ENCODE peak calls at places on chromosomes 7 and 10, in seven cellular contexts. One of them, this sample, is unnamed.

GRCh38 chr7:15801041-15801440 is 114.6 kb upstream of the MEOX2 start:
- DNase-seq in aorta: no peak
- DNase-seq in neural progenitor cell: no peak
- DNase-seq in adipocyte: no peak
- DNase-seq in small intestine: no peak
- DNase-seq in IMR-90: no peak
- DNase-seq in transverse colon: no peak
- DNase-seq in this sample: no peak

GRCh38 chr7:139782932-139783331 is 5.1 kb upstream of the HIPK2 start:
- DNase-seq in aorta: no peak
- DNase-seq in neural progenitor cell: peak; percentile 28
- DNase-seq in adipocyte: no peak
- DNase-seq in small intestine: no peak
- DNase-seq in IMR-90: no peak
- DNase-seq in transverse colon: no peak
- DNase-seq in this sample: no peak

GRCh38 chr7:106372595-106373318 is 88.0 kb upstream of the NAMPT start:
- DNase-seq in aorta: no peak
- DNase-seq in neural progenitor cell: no peak
- DNase-seq in adipocyte: no peak
- DNase-seq in small intestine: no peak
- DNase-seq in IMR-90: peak; percentile 49
- DNase-seq in transverse colon: no peak
- DNase-seq in this sample: no peak

GRCh38 chr10:24463683-24464426 is 254.9 kb downstream of the KIAA1217 start:
- DNase-seq in aorta: no peak
- DNase-seq in neural progenitor cell: no peak
- DNase-seq in adipocyte: peak; percentile 53
- DNase-seq in small intestine: peak; percentile 90
- DNase-seq in IMR-90: peak; percentile 98
- DNase-seq in transverse colon: peak; percentile 48
- DNase-seq in this sample: no peak

GRCh38 chr7:20402297-20403230 is 71.9 kb downstream of the ITGB8 start:
- DNase-seq in aorta: no peak
- DNase-seq in neural progenitor cell: no peak
- DNase-seq in adipocyte: peak; percentile 62
- DNase-seq in small intestine: no peak
- DNase-seq in IMR-90: peak; percentile 5
- DNase-seq in transverse colon: no peak
- DNase-seq in this sample: no peak

GRCh38 chr7:149569025-149569725 is 71.6 kb upstream of the ZNF746 start:
- DNase-seq in aorta: no peak
- DNase-seq in neural progenitor cell: peak; percentile 86
- DNase-seq in adipocyte: no peak
- DNase-seq in small intestine: no peak
- DNase-seq in IMR-90: peak; percentile 26
- DNase-seq in transverse colon: no peak
- DNase-seq in this sample: no peak

GRCh38 chr7:98209166-98209920 is 1.9 kb upstream of the BHLHA15 start:
- DNase-seq in aorta: peak; percentile 71
- DNase-seq in neural progenitor cell: no peak
- DNase-seq in adipocyte: no peak
- DNase-seq in small intestine: no peak
- DNase-seq in IMR-90: no peak
- DNase-seq in transverse colon: peak; percentile 3
- DNase-seq in this sample: no peak

GRCh38 chr10:27783660-27784059 is 38.0 kb upstream of the MKX start:
- DNase-seq in aorta: no peak
- DNase-seq in neural progenitor cell: peak; percentile 69
- DNase-seq in adipocyte: peak; percentile 16
- DNase-seq in small intestine: no peak
- DNase-seq in IMR-90: peak; percentile 62
- DNase-seq in transverse colon: no peak
- DNase-seq in this sample: peak; percentile 42

GRCh38 chr7:112880786-112881418 is 90.7 kb upstream of the TMEM168 start:
- DNase-seq in aorta: no peak
- DNase-seq in neural progenitor cell: no peak
- DNase-seq in adipocyte: no peak
- DNase-seq in small intestine: no peak
- DNase-seq in IMR-90: no peak
- DNase-seq in transverse colon: no peak
- DNase-seq in this sample: no peak

GRCh38 chr7:24406818-24407226 is 122.8 kb downstream of the NPY start:
- DNase-seq in aorta: no peak
- DNase-seq in neural progenitor cell: peak; percentile 51
- DNase-seq in adipocyte: no peak
- DNase-seq in small intestine: no peak
- DNase-seq in IMR-90: no peak
- DNase-seq in transverse colon: no peak
- DNase-seq in this sample: no peak

GRCh38 chr10:107727762-107728317 is 563.3 kb upstream of the SORCS1 start:
- DNase-seq in aorta: no peak
- DNase-seq in neural progenitor cell: no peak
- DNase-seq in adipocyte: peak; percentile 13
- DNase-seq in small intestine: peak; percentile 40
- DNase-seq in IMR-90: peak; percentile 28
- DNase-seq in transverse colon: no peak
- DNase-seq in this sample: no peak

GRCh38 chr10:8047452-8048280 is 6.8 kb upstream of the GATA3 start:
- DNase-seq in aorta: peak; percentile 32
- DNase-seq in neural progenitor cell: peak; percentile 81
- DNase-seq in adipocyte: no peak
- DNase-seq in small intestine: no peak
- DNase-seq in IMR-90: no peak
- DNase-seq in transverse colon: no peak
- DNase-seq in this sample: no peak

GRCh38 chr10:123141791-123142700 is 5.9 kb upstream of the HMX2 start:
- DNase-seq in aorta: peak; percentile 75
- DNase-seq in neural progenitor cell: peak; percentile 37
- DNase-seq in adipocyte: no peak
- DNase-seq in small intestine: no peak
- DNase-seq in IMR-90: no peak
- DNase-seq in transverse colon: no peak
- DNase-seq in this sample: no peak

GRCh38 chr10:85157206-85157605 is 828.8 kb downstream of the CCSER2 start:
- DNase-seq in aorta: no peak
- DNase-seq in neural progenitor cell: no peak
- DNase-seq in adipocyte: no peak
- DNase-seq in small intestine: no peak
- DNase-seq in IMR-90: no peak
- DNase-seq in transverse colon: no peak
- DNase-seq in this sample: no peak

GRCh38 chr10:64376169-64376568 is 855.0 kb downstream of the REEP3 start:
- DNase-seq in aorta: no peak
- DNase-seq in neural progenitor cell: peak; percentile 26
- DNase-seq in adipocyte: no peak
- DNase-seq in small intestine: peak; percentile 24
- DNase-seq in IMR-90: no peak
- DNase-seq in transverse colon: no peak
- DNase-seq in this sample: no peak

GRCh38 chr7:111650456-111650999 is 88.2 kb upstream of the IMMP2L start:
- DNase-seq in aorta: no peak
- DNase-seq in neural progenitor cell: no peak
- DNase-seq in adipocyte: peak; percentile 85
- DNase-seq in small intestine: no peak
- DNase-seq in IMR-90: peak; percentile 17
- DNase-seq in transverse colon: no peak
- DNase-seq in this sample: no peak

GRCh38 chr7:110522751-110523200 is 568.2 kb upstream of the LRRN3 start:
- DNase-seq in aorta: no peak
- DNase-seq in neural progenitor cell: no peak
- DNase-seq in adipocyte: no peak
- DNase-seq in small intestine: peak; percentile 51
- DNase-seq in IMR-90: no peak
- DNase-seq in transverse colon: no peak
- DNase-seq in this sample: no peak

GRCh38 chr7:90209776-90210175 is 1.8 kb upstream of the STEAP2 start:
- DNase-seq in aorta: no peak
- DNase-seq in neural progenitor cell: no peak
- DNase-seq in adipocyte: peak; percentile 64
- DNase-seq in small intestine: no peak
- DNase-seq in IMR-90: peak; percentile 11
- DNase-seq in transverse colon: no peak
- DNase-seq in this sample: no peak

GRCh38 chr7:84714765-84715164 is 472.1 kb downstream of the SEMA3D start:
- DNase-seq in aorta: no peak
- DNase-seq in neural progenitor cell: peak; percentile 8
- DNase-seq in adipocyte: no peak
- DNase-seq in small intestine: no peak
- DNase-seq in IMR-90: no peak
- DNase-seq in transverse colon: no peak
- DNase-seq in this sample: no peak

GRCh38 chr10:104028146-104028545 is 57.5 kb downstream of the COL17A1 start:
- DNase-seq in aorta: no peak
- DNase-seq in neural progenitor cell: peak; percentile 61
- DNase-seq in adipocyte: peak; percentile 24
- DNase-seq in small intestine: peak; percentile 19
- DNase-seq in IMR-90: peak; percentile 23
- DNase-seq in transverse colon: no peak
- DNase-seq in this sample: no peak

GRCh38 chr7:90211391-90212148 is at the start of gene STEAP2:
- DNase-seq in aorta: peak; percentile 97
- DNase-seq in neural progenitor cell: peak; percentile 93
- DNase-seq in adipocyte: peak; percentile 98
- DNase-seq in small intestine: peak; percentile 90
- DNase-seq in IMR-90: peak; percentile 85
- DNase-seq in transverse colon: peak; percentile 89
- DNase-seq in this sample: peak; percentile 8

GRCh38 chr10:114313866-114314265 is 74.8 kb downstream of the VWA2 start:
- DNase-seq in aorta: peak; percentile 71
- DNase-seq in neural progenitor cell: no peak
- DNase-seq in adipocyte: no peak
- DNase-seq in small intestine: no peak
- DNase-seq in IMR-90: no peak
- DNase-seq in transverse colon: no peak
- DNase-seq in this sample: no peak

GRCh38 chr7:149459540-149460433 is 1.1 kb downstream of the ZNF777 start:
- DNase-seq in aorta: no peak
- DNase-seq in neural progenitor cell: no peak
- DNase-seq in adipocyte: peak; percentile 67
- DNase-seq in small intestine: no peak
- DNase-seq in IMR-90: no peak
- DNase-seq in transverse colon: no peak
- DNase-seq in this sample: no peak

GRCh38 chr7:2539031-2540028 is 16.0 kb downstream of the BRAT1 start:
- DNase-seq in aorta: peak; percentile 75
- DNase-seq in neural progenitor cell: no peak
- DNase-seq in adipocyte: no peak
- DNase-seq in small intestine: no peak
- DNase-seq in IMR-90: no peak
- DNase-seq in transverse colon: peak; percentile 6
- DNase-seq in this sample: no peak

GRCh38 chr7:2537981-2538851 is 17.1 kb downstream of the BRAT1 start:
- DNase-seq in aorta: peak; percentile 64
- DNase-seq in neural progenitor cell: peak; percentile 5
- DNase-seq in adipocyte: no peak
- DNase-seq in small intestine: no peak
- DNase-seq in IMR-90: no peak
- DNase-seq in transverse colon: peak; percentile 5
- DNase-seq in this sample: no peak

GRCh38 chr7:2541291-2542010 is 13.9 kb downstream of the BRAT1 start:
- DNase-seq in aorta: peak; percentile 78
- DNase-seq in neural progenitor cell: no peak
- DNase-seq in adipocyte: no peak
- DNase-seq in small intestine: no peak
- DNase-seq in IMR-90: no peak
- DNase-seq in transverse colon: peak; percentile 5
- DNase-seq in this sample: no peak

GRCh38 chr7:2540641-2541051 is 14.7 kb downstream of the BRAT1 start:
- DNase-seq in aorta: peak; percentile 67
- DNase-seq in neural progenitor cell: no peak
- DNase-seq in adipocyte: no peak
- DNase-seq in small intestine: no peak
- DNase-seq in IMR-90: no peak
- DNase-seq in transverse colon: peak; percentile 6
- DNase-seq in this sample: no peak

DNA sequence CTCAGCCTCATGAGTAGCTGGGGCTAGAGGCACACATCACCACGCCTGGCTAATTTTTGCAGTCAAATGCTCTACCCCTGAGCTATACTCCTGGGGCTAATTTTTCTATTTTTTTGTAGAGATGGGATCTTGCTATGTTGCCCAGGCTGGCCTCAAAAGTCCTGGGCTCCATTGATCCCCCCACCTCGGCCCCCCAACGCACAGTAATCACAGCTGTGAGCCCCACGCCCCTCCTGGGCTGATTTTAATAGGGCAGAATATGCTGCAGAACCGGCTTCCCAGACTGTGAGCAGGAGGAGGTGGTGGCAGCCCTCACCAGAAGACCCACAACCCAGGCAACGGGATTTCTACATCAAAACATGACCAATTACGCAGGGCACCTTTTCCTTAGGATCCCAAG is 15.2 kb downstream of the BRAT1 start:
- DNase-seq in aorta: no peak
- DNase-seq in neural progenitor cell: no peak
- DNase-seq in adipocyte: no peak
- DNase-seq in small intestine: no peak
- DNase-seq in IMR-90: no peak
- DNase-seq in transverse colon: peak; percentile 2
- DNase-seq in this sample: no peak
- H3K4me1 ChIP-seq in aorta: no peaks in the 10 kb centered on the region
- H3K4me1 ChIP-seq in neural progenitor cell: no peaks in the 10 kb centered on the region
- H3K4me1 ChIP-seq in adipocyte: no peaks in the 10 kb centered on the region
- H3K4me1 ChIP-seq in small intestine: no peaks in the 10 kb centered on the region
- H3K4me1 ChIP-seq in IMR-90: no peaks in the 10 kb centered on the region
- H3K4me1 ChIP-seq in transverse colon: no peaks in the 10 kb centered on the region
- H3K4me1 ChIP-seq in this sample: no peaks in the 10 kb centered on the region

GRCh38 chr7:74372511-74373111 is 81.1 kb upstream of the GTF2IRD1 start:
- DNase-seq in aorta: no peak
- DNase-seq in neural progenitor cell: peak; percentile 38
- DNase-seq in adipocyte: no peak
- DNase-seq in small intestine: no peak
- DNase-seq in IMR-90: no peak
- DNase-seq in transverse colon: peak; percentile 33
- DNase-seq in this sample: no peak
- H3K4me3 ChIP-seq in aorta: no peak overlapping the region
- H3K4me3 ChIP-seq in neural progenitor cell: peak overlapping the region; percentile 27
- H3K4me3 ChIP-seq in adipocyte: no peak overlapping the region
- H3K4me3 ChIP-seq in small intestine: no peak overlapping the region
- H3K4me3 ChIP-seq in IMR-90: no peak overlapping the region
- H3K4me3 ChIP-seq in transverse colon: peak overlapping the region; percentile 24
- H3K4me3 ChIP-seq in this sample: no peak overlapping the region

DNA sequence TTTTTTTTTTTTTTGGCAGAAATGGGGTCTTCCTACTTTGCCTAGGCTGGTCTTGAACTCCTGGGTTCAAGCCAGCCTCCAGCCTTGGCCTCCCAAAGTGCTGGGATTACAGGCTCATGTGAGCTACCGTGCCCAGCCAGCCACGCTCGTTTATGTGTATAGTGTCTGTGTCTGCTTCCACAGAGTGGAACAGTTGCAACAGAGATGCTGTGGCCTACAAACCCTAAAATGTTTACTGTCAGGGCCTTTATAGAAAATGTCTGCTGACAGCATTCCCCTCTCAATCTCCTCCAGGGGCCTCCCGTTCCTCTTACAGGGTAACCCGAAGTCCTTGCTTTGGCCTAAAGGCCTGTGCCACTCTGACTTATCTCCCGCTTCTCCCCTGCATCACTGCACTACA is 87.6 kb upstream of the LEP start:
- DNase-seq in aorta: no peak
- DNase-seq in neural progenitor cell: no peak
- DNase-seq in adipocyte: no peak
- DNase-seq in small intestine: no peak
- DNase-seq in IMR-90: no peak
- DNase-seq in transverse colon: no peak
- DNase-seq in this sample: no peak
- H3K4me1 ChIP-seq in aorta: no peaks in the 10 kb centered on the region
- H3K4me1 ChIP-seq in neural progenitor cell: peaks cover 14% of the 10 kb centered on the region
- H3K4me1 ChIP-seq in adipocyte: peaks cover 8% of the 10 kb centered on the region
- H3K4me1 ChIP-seq in small intestine: no peaks in the 10 kb centered on the region
- H3K4me1 ChIP-seq in IMR-90: no peaks in the 10 kb centered on the region
- H3K4me1 ChIP-seq in transverse colon: no peaks in the 10 kb centered on the region
- H3K4me1 ChIP-seq in this sample: no peaks in the 10 kb centered on the region

GRCh38 chr7:130959743-130960207 is 225.8 kb upstream of the KLF14 start:
- DNase-seq in aorta: no peak
- DNase-seq in neural progenitor cell: no peak
- DNase-seq in adipocyte: peak; percentile 58
- DNase-seq in small intestine: no peak
- DNase-seq in IMR-90: peak; percentile 85
- DNase-seq in transverse colon: no peak
- DNase-seq in this sample: no peak
- H3K4me3 ChIP-seq in aorta: no peak overlapping the region
- H3K4me3 ChIP-seq in neural progenitor cell: no peak overlapping the region
- H3K4me3 ChIP-seq in adipocyte: peak overlapping the region; percentile 73
- H3K4me3 ChIP-seq in small intestine: no peak overlapping the region
- H3K4me3 ChIP-seq in IMR-90: peak overlapping the region; percentile 1
- H3K4me3 ChIP-seq in transverse colon: peak overlapping the region; percentile 5
- H3K4me3 ChIP-seq in this sample: peak overlapping the region; percentile 98